ENCODE peak calls at places on chromosomes 12 and 14, in six cellular contexts. V is stomach, P is fibroblast of lung, G is RWPE2, R is transverse colon, X is colonic mucosa. S is an unnamed sample.

GRCh38 chr12:42779186-42779859 is 189.8 kb upstream of the PRICKLE1 start:
- DNase-seq in V (no peak), P (peak; percentile 47), G (no peak), R (no peak), X (no peak), S (no peak)

GRCh38 chr14:80974338-80975078 is 19.1 kb downstream of the TSHR start:
- DNase-seq in V (no peak), P (peak; percentile 89), G (no peak), R (no peak), X (no peak), S (no peak)

GRCh38 chr12:94699796-94700195 is 49.4 kb upstream of the TMCC3 start:
- DNase-seq in V (peak; percentile 55), P (no peak), G (no peak), R (no peak), X (no peak), S (no peak)

GRCh38 chr14:52241102-52241793 is 26.2 kb upstream of the PTGDR start:
- DNase-seq in V (no peak), P (peak; percentile 78), G (no peak), R (no peak), X (no peak), S (no peak)

GRCh38 chr12:118544569-118544968 is 168.2 kb downstream of the SUDS3 start:
- DNase-seq in V (no peak), P (no peak), G (no peak), R (no peak), X (no peak), S (no peak)

GRCh38 chr12:129190827-129191226 is 337.5 kb downstream of the GLT1D1 start:
- DNase-seq in V (no peak), P (no peak), G (no peak), R (no peak), X (no peak), S (no peak)

GRCh38 chr12:117350140-117350539 is 11.3 kb downstream of the NOS1 start:
- DNase-seq in V (no peak), P (no peak), G (no peak), R (no peak), X (no peak), S (no peak)

GRCh38 chr12:99043319-99043914 is 398.3 kb downstream of the APAF1 start:
- DNase-seq in V (peak; percentile 61), P (peak; percentile 50), G (no peak), R (peak; percentile 37), X (peak; percentile 50), S (no peak)

GRCh38 chr12:102510463-102510862 is 30.1 kb upstream of the IGF1 start:
- DNase-seq in V (no peak), P (no peak), G (no peak), R (no peak), X (no peak), S (no peak)

GRCh38 chr14:90574640-90575131 is 177.9 kb downstream of the CALM1 start:
- DNase-seq in V (no peak), P (no peak), G (no peak), R (no peak), X (no peak), S (no peak)

GRCh38 chr14:51211149-51211548 is 28.9 kb upstream of the TMX1 start:
- DNase-seq in V (peak; percentile 30), P (peak; percentile 59), G (no peak), R (no peak), X (no peak), S (no peak)

GRCh38 chr14:80316426-80316825 is 105.1 kb upstream of the DIO2 start:
- DNase-seq in V (no peak), P (peak; percentile 88), G (no peak), R (no peak), X (no peak), S (no peak)

GRCh38 chr12:111180830-111181726 is 187.8 kb downstream of the PHETA1 start:
- DNase-seq in V (peak; percentile 53), P (no peak), G (no peak), R (peak; percentile 43), X (peak; percentile 35), S (no peak)

GRCh38 chr12:117047810-117048584 is 51.2 kb downstream of the TESC start:
- DNase-seq in V (no peak), P (peak; percentile 27), G (no peak), R (no peak), X (no peak), S (no peak)

GRCh38 chr12:27969011-27969900 is 3.3 kb downstream of the PTHLH start:
- DNase-seq in V (no peak), P (peak; percentile 49), G (no peak), R (no peak), X (no peak), S (no peak)

GRCh38 chr14:65098586-65098985 is 3.7 kb downstream of the MAX start:
- DNase-seq in V (no peak), P (peak; percentile 13), G (no peak), R (no peak), X (no peak), S (peak; percentile 67)

GRCh38 chr12:98595152-98595988 is 1.9 kb downstream of the SLC25A3 start:
- DNase-seq in V (no peak), P (peak; percentile 81), G (no peak), R (no peak), X (no peak), S (peak; percentile 9)

GRCh38 chr12:94922561-94922960 is 80.9 kb downstream of the NDUFA12 start:
- DNase-seq in V (no peak), P (no peak), G (no peak), R (no peak), X (no peak), S (no peak)

GRCh38 chr14:102899516-102899900 is 23.0 kb upstream of the AMN start:
- DNase-seq in V (no peak), P (no peak), G (no peak), R (no peak), X (no peak), S (no peak)

GRCh38 chr14:58697266-58697926 is 59.6 kb downstream of the DACT1 start:
- DNase-seq in V (no peak), P (no peak), G (no peak), R (no peak), X (no peak), S (no peak)

GRCh38 chr14:47549886-47550285 is 125.5 kb downstream of the MDGA2 start:
- DNase-seq in V (no peak), P (no peak), G (no peak), R (no peak), X (no peak), S (no peak)

GRCh38 chr12:47896633-47897032 is 8.2 kb downstream of the VDR start:
- DNase-seq in V (no peak), P (no peak), G (peak; percentile 86), R (peak; percentile 65), X (peak; percentile 83), S (no peak)

GRCh38 chr12:25789520-25789919 is 169.0 kb upstream of the RASSF8 start:
- DNase-seq in V (no peak), P (peak; percentile 67), G (no peak), R (no peak), X (no peak), S (no peak)

DNA sequence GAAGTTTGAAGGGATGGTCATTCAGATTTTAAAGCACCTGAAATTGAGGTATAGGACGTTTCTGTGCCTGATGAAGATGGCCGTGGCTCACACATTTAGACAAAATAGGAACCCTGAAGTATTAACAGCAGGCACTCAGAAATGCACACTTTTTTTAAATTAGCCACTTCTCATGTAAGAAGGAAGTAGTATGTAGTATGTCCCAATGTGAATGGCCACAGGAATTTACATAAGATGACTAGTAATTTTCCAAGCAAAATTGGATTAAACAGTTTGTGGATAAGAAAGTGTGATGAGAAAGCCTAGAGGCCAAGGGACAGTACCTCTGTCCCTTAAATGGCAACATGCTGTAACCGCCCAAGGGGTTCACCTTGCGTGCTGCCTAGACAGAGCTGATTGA is 1.8 kb upstream of the MIS18BP1 start:
- DNase-seq in V (no peak), P (no peak), G (no peak), R (no peak), X (no peak), S (no peak)
- H3K27ac ChIP-seq in V (no peak overlapping the region), P (no peak overlapping the region), G (peak overlapping the region; percentile 93), R (no peak overlapping the region), X (no peak overlapping the region), S (no peak overlapping the region)

DNA sequence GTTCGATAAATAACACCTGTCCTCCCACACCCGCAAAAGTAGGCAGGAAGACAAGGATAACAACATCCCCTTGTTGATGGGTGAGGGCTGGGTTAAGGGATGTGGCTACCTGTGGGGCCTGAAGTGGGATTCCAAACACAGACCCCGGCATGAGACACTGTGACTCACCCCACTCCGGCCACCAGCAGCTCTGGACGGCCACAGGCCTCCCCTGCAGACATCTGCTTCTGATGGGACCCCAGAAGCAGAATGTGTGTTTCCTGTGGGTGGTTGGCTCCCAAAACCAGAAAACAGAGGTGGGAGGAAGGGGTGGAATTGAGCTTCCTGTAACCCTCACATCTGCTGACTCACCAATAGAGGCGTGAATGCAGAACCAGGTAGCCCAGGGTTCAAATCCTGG is 216.6 kb upstream of the PWP1 start:
- DNase-seq in V (no peak), P (no peak), G (no peak), R (no peak), X (no peak), S (no peak)
- H3K36me3 ChIP-seq in V (no peaks in the 10 kb centered on the region), P (no peaks in the 10 kb centered on the region), G (no peaks in the 10 kb centered on the region), R (no peaks in the 10 kb centered on the region), X (no peaks in the 10 kb centered on the region), S (no peaks in the 10 kb centered on the region)

GRCh38 chr12:5656836-5657235 is 224.9 kb downstream of the NTF3 start:
- DNase-seq in V (no peak), P (peak; percentile 3), G (no peak), R (no peak), X (no peak), S (no peak)
- H3K9me3 ChIP-seq in V (no peaks in the 10 kb centered on the region), P (no peaks in the 10 kb centered on the region), G (peaks cover 1% of the 10 kb centered on the region), R (no peaks in the 10 kb centered on the region), X (no peaks in the 10 kb centered on the region), S (no peaks in the 10 kb centered on the region)

DNA sequence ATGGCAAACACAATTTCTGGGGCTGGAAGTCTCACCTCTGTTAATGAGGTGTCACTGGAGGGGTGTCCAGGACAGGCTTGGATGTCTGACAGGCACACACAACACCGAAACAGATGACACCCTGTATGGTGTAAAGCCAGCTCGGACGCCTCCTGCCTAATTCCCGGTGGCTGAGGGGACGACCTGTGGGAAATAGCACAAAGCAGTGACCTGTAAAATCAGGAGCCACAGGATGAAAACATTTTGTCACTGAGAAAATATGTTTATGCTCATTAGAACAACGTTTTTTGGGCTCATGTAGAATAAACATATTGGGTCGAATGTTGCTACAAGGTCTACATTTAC is 285.0 kb upstream of the RTL1 start:
- DNase-seq in V (no peak), P (no peak), G (peak; percentile 47), R (no peak), X (peak; percentile 8), S (no peak)
- H3K27ac ChIP-seq in V (no peak overlapping the region), P (no peak overlapping the region), G (no peak overlapping the region), R (no peak overlapping the region), X (no peak overlapping the region), S (no peak overlapping the region)